ENCODE peak calls at places on chromosome 22, in seven cellular contexts. Z is OCI-LY7, A is endothelial cell, D is neural crest cell, U is putamen, Y is GM04503, X is IMR-90. V is an unnamed sample.
A peak's percentile ranks its signal among the peaks of the same experiment; 100 is the strongest.

GRCh38 chr22:45450931-45451651 is 37.6 kb downstream of the RIBC2 start:
- DNase-seq in Z (no peak), A (no peak), D (no peak), U (no peak), Y (peak; percentile 97), X (peak; percentile 97), V (no peak)

GRCh38 chr22:23392420-23393121 is 187.5 kb downstream of the IGLL1 start:
- DNase-seq in Z (no peak), A (no peak), D (no peak), U (no peak), Y (no peak), X (no peak), V (no peak)

GRCh38 chr22:29307658-29308147 is 1.3 kb downstream of the GAS2L1 start:
- DNase-seq in Z (no peak), A (no peak), D (no peak), U (no peak), Y (no peak), X (no peak), V (no peak)

GRCh38 chr22:36457688-36458450 is 23.6 kb downstream of the TXN2 start:
- DNase-seq in Z (no peak), A (no peak), D (no peak), U (no peak), Y (peak; percentile 33), X (no peak), V (no peak)

GRCh38 chr22:46830001-46830715 is 67.7 kb downstream of the TBC1D22A start:
- DNase-seq in Z (no peak), A (no peak), D (no peak), U (no peak), Y (peak; percentile 48), X (peak; percentile 52), V (no peak)

GRCh38 chr22:40420341-40421081 is 50.1 kb downstream of the SGSM3 start:
- DNase-seq in Z (no peak), A (no peak), D (no peak), U (no peak), Y (no peak), X (no peak), V (no peak)

GRCh38 chr22:45834795-45835194 is 142.2 kb downstream of the WNT7B start:
- DNase-seq in Z (no peak), A (no peak), D (no peak), U (no peak), Y (no peak), X (no peak), V (no peak)

GRCh38 chr22:31206896-31207687 is 5.0 kb upstream of the LIMK2 start:
- DNase-seq in Z (no peak), A (no peak), D (no peak), U (peak; percentile 61), Y (no peak), X (no peak), V (peak; percentile 15)

V was measured in activated T-cell treated with anti-CD3 and anti-CD28 coated beads for 48 hours.